ENCODE peak calls at places on chromosomes 6 and 20, in five cellular contexts. P is NCI-H1105; Q is activated T-helper 1 cell treated with anti-CD3 and anti-CD28 coated beads, Interleukin-12 subunit alpha, Interleukin-12 subunit beta, Interleukin-2, Interleukin-4 antibody, amounts not matched to agents 30 ng/mL and 10 ng/mL and 1 ng/mL, durations not matched to agents 14 hours and 24 hours and 36 hours; W is endothelial cell; V is WTC11. Z is an unnamed sample.

GRCh38 chr6:130680118-130680517 is 147.1 kb upstream of the SMLR1 start:
- DNase-seq in P (no peak), Q (no peak), W (no peak), V (no peak), Z (no peak)

GRCh38 chr6:99739526-99739925 is 132.9 kb downstream of the PRDM13 start:
- DNase-seq in P (no peak), Q (no peak), W (no peak), V (no peak), Z (no peak)

GRCh38 chr20:34249291-34249690 is 8.1 kb downstream of the ASIP start:
- DNase-seq in P (no peak), Q (no peak), W (no peak), V (no peak), Z (no peak)

GRCh38 chr6:109238405-109238804 is 143.1 kb downstream of the CEP57L1 start:
- DNase-seq in P (no peak), Q (no peak), W (no peak), V (no peak), Z (no peak)

GRCh38 chr6:91580635-91581034 is 993.8 kb upstream of the MAP3K7 start:
- DNase-seq in P (no peak), Q (no peak), W (no peak), V (no peak), Z (no peak)

GRCh38 chr20:51563597-51564332 is 21.2 kb upstream of the NFATC2 start:
- DNase-seq in P (no peak), Q (no peak), W (peak), V (peak), Z (no peak)

GRCh38 chr20:36093025-36093803 is 61.3 kb upstream of the EPB41L1 start:
- DNase-seq in P (peak), Q (no peak), W (peak), V (no peak), Z (peak)

GRCh38 chr6:118667988-118668387 is 16.6 kb upstream of the CEP85L start:
- DNase-seq in P (no peak), Q (no peak), W (no peak), V (no peak), Z (no peak)